ENCODE peak calls at places on chromosome 16, in seven cellular contexts. S, X, W, J, F, A and D are unnamed samples.

GRCh38 chr16:24291932-24292331 is 35.8 kb downstream of the CACNG3 start:
- DNase-seq in S (no peak), X (no peak), W (no peak), J (no peak), F (no peak), A (no peak), D (no peak)

GRCh38 chr16:21611178-21611545 is 11.8 kb downstream of the METTL9 start:
- DNase-seq in S (no peak), X (no peak), W (no peak), J (no peak), F (no peak), A (no peak), D (no peak)

GRCh38 chr16:1379863-1380174 is 28.1 kb downstream of the GNPTG start:
- DNase-seq in S (no peak), X (no peak), W (peak), J (no peak), F (no peak), A (no peak), D (no peak)

GRCh38 chr16:4206680-4207079 is 35.2 kb downstream of the SRL start:
- DNase-seq in S (no peak), X (no peak), W (no peak), J (no peak), F (no peak), A (no peak), D (no peak)

GRCh38 chr16:23171234-23171948 is 11.2 kb upstream of the SCNN1G start:
- DNase-seq in S (no peak), X (no peak), W (no peak), J (no peak), F (no peak), A (no peak), D (no peak)

GRCh38 chr16:58684001-58684353 is 593 bp downstream of the SLC38A7 start:
- DNase-seq in S (no peak), X (no peak), W (no peak), J (no peak), F (no peak), A (no peak), D (no peak)

GRCh38 chr16:48158296-48158695 is 2.5 kb upstream of the ABCC12 start:
- DNase-seq in S (no peak), X (peak), W (no peak), J (no peak), F (no peak), A (no peak), D (no peak)

GRCh38 chr16:22318690-22319358 is 21.6 kb downstream of the POLR3E start:
- DNase-seq in S (peak), X (peak), W (no peak), J (no peak), F (peak), A (peak), D (peak)

GRCh38 chr16:22855231-22855630 is 41.3 kb downstream of the HS3ST2 start:
- DNase-seq in S (no peak), X (no peak), W (no peak), J (no peak), F (no peak), A (no peak), D (no peak)

GRCh38 chr16:8346291-8346690 is 244.0 kb downstream of the TMEM114 start:
- DNase-seq in S (no peak), X (no peak), W (no peak), J (no peak), F (no peak), A (no peak), D (no peak)

GRCh38 chr16:24499193-24499814 is 40.1 kb upstream of the RBBP6 start:
- DNase-seq in S (no peak), X (peak), W (no peak), J (peak), F (no peak), A (no peak), D (no peak)

GRCh38 chr16:56119138-56119537 is 72.2 kb upstream of the GNAO1 start:
- DNase-seq in S (no peak), X (no peak), W (no peak), J (no peak), F (no peak), A (no peak), D (no peak)

GRCh38 chr16:83847371-83848225 is 39.8 kb downstream of the HSBP1 start:
- DNase-seq in S (no peak), X (no peak), W (no peak), J (no peak), F (no peak), A (no peak), D (no peak)

GRCh38 chr16:85227924-85228462 is 115.7 kb upstream of the CIBAR2 start:
- DNase-seq in S (no peak), X (no peak), W (peak), J (no peak), F (no peak), A (no peak), D (no peak)

GRCh38 chr16:9033125-9033830 is 58.2 kb upstream of the HAPSTR1 start:
- DNase-seq in S (no peak), X (no peak), W (peak), J (peak), F (no peak), A (no peak), D (no peak)

GRCh38 chr16:23570992-23571632 is 13.6 kb downstream of the UBFD1 start:
- DNase-seq in S (no peak), X (no peak), W (no peak), J (no peak), F (no peak), A (no peak), D (no peak)

GRCh38 chr16:48612621-48613020 is 2.6 kb upstream of the N4BP1 start:
- DNase-seq in S (no peak), X (no peak), W (no peak), J (no peak), F (no peak), A (no peak), D (peak)

GRCh38 chr16:28561557-28562187 is 8.0 kb downstream of the SGF29 start:
- DNase-seq in S (no peak), X (no peak), W (no peak), J (no peak), F (no peak), A (no peak), D (no peak)

GRCh38 chr16:15032547-15033308 is 23.1 kb downstream of the NTAN1 start:
- DNase-seq in S (no peak), X (no peak), W (no peak), J (no peak), F (no peak), A (no peak), D (no peak)

GRCh38 chr16:89407925-89408300 is 82.4 kb downstream of the ANKRD11 start:
- DNase-seq in S (no peak), X (no peak), W (no peak), J (no peak), F (no peak), A (no peak), D (no peak)

GRCh38 chr16:14057878-14058382 is 13.2 kb upstream of the MRTFB start:
- DNase-seq in S (no peak), X (no peak), W (no peak), J (no peak), F (no peak), A (no peak), D (no peak)